ENCODE peak calls at places on chromosome 19, in seven cellular contexts. K is HFF-Myc; P is H7; B is osteoblast; R is activated CD8-positive, alpha-beta memory T cell treated with anti-CD3 and anti-CD28 coated beads for 1 hour; V is astrocyte of the spinal cord; Y is nucleus accumbens. F is an unnamed sample.

GRCh38 chr19:48443262-48443661 is 2.5 kb upstream of the GRWD1 start:
- DNase-seq in K (no peak), P (peak; percentile 64), B (peak; percentile 93), R (no peak), V (no peak), Y (no peak), F (no peak)

GRCh38 chr19:424546-424945 is 15.6 kb upstream of the C2CD4C start:
- DNase-seq in K (no peak), P (no peak), B (no peak), R (no peak), V (no peak), Y (no peak), F (no peak)

GRCh38 chr19:18768997-18769891 is 21.9 kb downstream of the COMP start:
- DNase-seq in K (no peak), P (no peak), B (peak; percentile 60), R (no peak), V (no peak), Y (no peak), F (no peak)

GRCh38 chr19:2476451-2477140 is 669 bp downstream of the GADD45B start:
- DNase-seq in K (no peak), P (peak; percentile 88), B (peak; percentile 91), R (peak; percentile 32), V (peak; percentile 89), Y (peak; percentile 46), F (peak; percentile 64)

GRCh38 chr19:1629256-1629808 is 23.1 kb downstream of the TCF3 start:
- DNase-seq in K (no peak), P (no peak), B (no peak), R (no peak), V (no peak), Y (no peak), F (peak; percentile 17)

GRCh38 chr19:21202865-21203494 is 61.1 kb downstream of the ZNF431 start:
- DNase-seq in K (no peak), P (peak; percentile 54), B (peak; percentile 79), R (no peak), V (no peak), Y (no peak), F (no peak)

GRCh38 chr19:47284324-47284899 is 9.7 kb downstream of the INAFM1 start:
- DNase-seq in K (peak; percentile 66), P (peak; percentile 64), B (peak; percentile 79), R (no peak), V (peak; percentile 58), Y (no peak), F (no peak)

GRCh38 chr19:1450735-1451669 is 1.1 kb downstream of the APC2 start:
- DNase-seq in K (no peak), P (no peak), B (no peak), R (no peak), V (no peak), Y (peak; percentile 31), F (no peak)

GRCh38 chr19:29811125-29812079 is at the start of gene CCNE1:
- DNase-seq in K (no peak), P (peak; percentile 99), B (peak; percentile 100), R (peak; percentile 94), V (peak; percentile 80), Y (peak; percentile 81), F (peak; percentile 98)

GRCh38 chr19:49884109-49884508 is 6.6 kb downstream of the TBC1D17 start:
- DNase-seq in K (no peak), P (no peak), B (no peak), R (no peak), V (no peak), Y (no peak), F (no peak)

GRCh38 chr19:3670796-3671679 is 29.2 kb downstream of the PIP5K1C start:
- DNase-seq in K (no peak), P (peak; percentile 81), B (peak; percentile 99), R (peak; percentile 14), V (peak; percentile 63), Y (no peak), F (peak; percentile 87)

GRCh38 chr19:41134616-41135015 is 20.4 kb downstream of the CYP2F1 start:
- DNase-seq in K (no peak), P (peak; percentile 16), B (no peak), R (no peak), V (no peak), Y (no peak), F (no peak)

GRCh38 chr19:41327499-41328156 is 17.7 kb downstream of the CCDC97 start:
- DNase-seq in K (no peak), P (peak; percentile 87), B (peak; percentile 98), R (peak; percentile 67), V (peak; percentile 58), Y (no peak), F (peak; percentile 83)

F was measured in left ventricle myocardium superior.